ENCODE peak calls at places on chromosome 20, in seven cellular contexts. A is neuronal stem cell, B is colonic mucosa, Z is ovary, E is spleen, L is lung, K is ascending aorta. Q is an unnamed sample.

GRCh38 chr20:2178328-2179232 is 77.0 kb downstream of the STK35 start:
- DNase-seq in A (no peak), B (no peak), Z (no peak), E (no peak), L (no peak), K (no peak), Q (no peak)

GRCh38 chr20:56361888-56362287 is 3.1 kb downstream of the FAM210B start:
- DNase-seq in A (no peak), B (no peak), Z (no peak), E (no peak), L (no peak), K (no peak), Q (no peak)

GRCh38 chr20:58069796-58070663 is 158.4 kb downstream of the ANKRD60 start:
- DNase-seq in A (no peak), B (peak; percentile 6), Z (no peak), E (peak; percentile 32), L (peak; percentile 20), K (peak; percentile 22), Q (peak; percentile 82)

GRCh38 chr20:52179331-52180166 is 12.0 kb downstream of the ZFP64 start:
- DNase-seq in A (no peak), B (no peak), Z (no peak), E (no peak), L (no peak), K (no peak), Q (no peak)

GRCh38 chr20:44064501-44065400 is 122.2 kb downstream of the JPH2 start:
- DNase-seq in A (no peak), B (no peak), Z (no peak), E (no peak), L (no peak), K (no peak), Q (peak; percentile 62)

GRCh38 chr20:52962183-52962582 is 10.0 kb upstream of the TSHZ2 start:
- DNase-seq in A (no peak), B (no peak), Z (no peak), E (no peak), L (no peak), K (no peak), Q (no peak)

GRCh38 chr20:31675828-31676533 is 38.3 kb downstream of the COX4I2 start:
- DNase-seq in A (no peak), B (peak; percentile 40), Z (peak; percentile 35), E (peak; percentile 80), L (peak; percentile 45), K (no peak), Q (no peak)

GRCh38 chr20:10637563-10637962 is 36.2 kb downstream of the JAG1 start:
- DNase-seq in A (peak; percentile 63), B (no peak), Z (no peak), E (no peak), L (no peak), K (peak; percentile 63), Q (no peak)

GRCh38 chr20:63850689-63851547 is 10.4 kb upstream of the ABHD16B start:
- DNase-seq in A (no peak), B (no peak), Z (no peak), E (no peak), L (no peak), K (no peak), Q (no peak)

GRCh38 chr20:62984666-62985065 is 22.1 kb downstream of the BHLHE23 start:
- DNase-seq in A (no peak), B (no peak), Z (no peak), E (no peak), L (no peak), K (no peak), Q (no peak)

GRCh38 chr20:49850463-49851233 is 38.0 kb downstream of the SLC9A8 start:
- DNase-seq in A (no peak), B (no peak), Z (no peak), E (no peak), L (no peak), K (no peak), Q (no peak)

GRCh38 chr20:62819494-62820174 is 2.8 kb downstream of the COL9A3 start:
- DNase-seq in A (no peak), B (no peak), Z (no peak), E (no peak), L (no peak), K (no peak), Q (no peak)

GRCh38 chr20:2168946-2169345 is 67.3 kb downstream of the STK35 start:
- DNase-seq in A (no peak), B (no peak), Z (no peak), E (no peak), L (no peak), K (no peak), Q (peak; percentile 40)

GRCh38 chr20:58174708-58175287 is 53.7 kb downstream of the ANKRD60 start:
- DNase-seq in A (no peak), B (peak; percentile 30), Z (peak; percentile 79), E (no peak), L (no peak), K (peak; percentile 83), Q (no peak)

GRCh38 chr20:38723069-38723981 is 961 bp upstream of the SLC32A1 start:
- DNase-seq in A (no peak), B (no peak), Z (no peak), E (no peak), L (no peak), K (no peak), Q (no peak)

GRCh38 chr20:59483481-59483880 is 120.9 kb upstream of the PHACTR3 start:
- DNase-seq in A (no peak), B (no peak), Z (no peak), E (peak; percentile 51), L (no peak), K (no peak), Q (no peak)

GRCh38 chr20:19577692-19578091 is 180.4 kb upstream of the RIN2 start:
- DNase-seq in A (no peak), B (no peak), Z (no peak), E (no peak), L (no peak), K (no peak), Q (no peak)

GRCh38 chr20:39092733-39093410 is 130.7 kb downstream of the DHX35 start:
- DNase-seq in A (no peak), B (no peak), Z (no peak), E (no peak), L (no peak), K (no peak), Q (no peak)

GRCh38 chr20:3869839-3870634 is 19.1 kb upstream of the PANK2 start:
- DNase-seq in A (no peak), B (no peak), Z (no peak), E (no peak), L (no peak), K (no peak), Q (no peak)

GRCh38 chr20:20237093-20237959 is 130.6 kb upstream of the INSM1 start:
- DNase-seq in A (no peak), B (peak; percentile 42), Z (no peak), E (no peak), L (peak; percentile 43), K (peak; percentile 66), Q (no peak)

GRCh38 chr20:6420336-6420735 is 297.5 kb upstream of the FERMT1 start:
- DNase-seq in A (no peak), B (no peak), Z (no peak), E (no peak), L (no peak), K (no peak), Q (no peak)

GRCh38 chr20:830011-830521 is 3.4 kb upstream of the FAM110A start:
- DNase-seq in A (no peak), B (no peak), Z (no peak), E (no peak), L (no peak), K (peak; percentile 45), Q (peak; percentile 6)

GRCh38 chr20:16528078-16528477 is 45.2 kb downstream of the KIF16B start:
- DNase-seq in A (no peak), B (peak; percentile 85), Z (peak; percentile 65), E (no peak), L (no peak), K (no peak), Q (no peak)

GRCh38 chr20:37007898-37008649 is 56.6 kb upstream of the SAMHD1 start:
- DNase-seq in A (no peak), B (no peak), Z (no peak), E (no peak), L (no peak), K (no peak), Q (no peak)

GRCh38 chr20:37344506-37345338 is 1.2 kb upstream of the SRC start:
- DNase-seq in A (no peak), B (peak; percentile 91), Z (no peak), E (peak; percentile 55), L (peak; percentile 69), K (peak; percentile 51), Q (no peak)

GRCh38 chr20:56187791-56188190 is 60.7 kb upstream of the MC3R start:
- DNase-seq in A (no peak), B (no peak), Z (no peak), E (no peak), L (no peak), K (no peak), Q (no peak)

GRCh38 chr20:51497542-51498467 is 44.7 kb downstream of the NFATC2 start:
- DNase-seq in A (no peak), B (no peak), Z (no peak), E (peak; percentile 80), L (no peak), K (no peak), Q (no peak)

GRCh38 chr20:58666702-58667101 is 15.6 kb downstream of the STX16 start:
- DNase-seq in A (no peak), B (no peak), Z (no peak), E (no peak), L (no peak), K (no peak), Q (no peak)

GRCh38 chr20:53736757-53737403 is 143.2 kb upstream of the ZNF217 start:
- DNase-seq in A (no peak), B (no peak), Z (no peak), E (no peak), L (no peak), K (no peak), Q (no peak)

GRCh38 chr20:53586640-53587039 is 7.0 kb downstream of the ZNF217 start:
- DNase-seq in A (no peak), B (no peak), Z (no peak), E (no peak), L (no peak), K (no peak), Q (no peak)

GRCh38 chr20:17693534-17694001 is 6.2 kb upstream of the BANF2 start:
- DNase-seq in A (no peak), B (no peak), Z (no peak), E (no peak), L (no peak), K (no peak), Q (no peak)
- H3K4me3 ChIP-seq in A (no peak overlapping the region), B (no peak overlapping the region), Z (no peak overlapping the region), E (no peak overlapping the region), L (no peak overlapping the region), K (no peak overlapping the region), Q (no peak overlapping the region)

GRCh38 chr20:33443006-33443511 is 504 bp downstream of the SNTA1 start:
- DNase-seq in A (no peak), B (peak; percentile 29), Z (peak; percentile 71), E (peak; percentile 88), L (no peak), K (peak; percentile 71), Q (no peak)
- H3K4me3 ChIP-seq in A (peak overlapping the region; percentile 59), B (peak overlapping the region; percentile 71), Z (peak overlapping the region; percentile 71), E (peak overlapping the region; percentile 72), L (peak overlapping the region; percentile 72), K (peak overlapping the region; percentile 78), Q (peak overlapping the region; percentile 63)

GRCh38 chr20:35662541-35662940 is 2.2 kb downstream of the CPNE1 start:
- DNase-seq in A (no peak), B (no peak), Z (no peak), E (no peak), L (no peak), K (no peak), Q (no peak)
- H3K4me3 ChIP-seq in A (peak overlapping the region; percentile 91), B (no peak overlapping the region), Z (peak overlapping the region; percentile 86), E (peak overlapping the region; percentile 85), L (no peak overlapping the region), K (peak overlapping the region; percentile 96), Q (peak overlapping the region; percentile 96)

GRCh38 chr20:41027872-41028358 is 707 bp upstream of the TOP1 start:
- DNase-seq in A (no peak), B (no peak), Z (no peak), E (no peak), L (no peak), K (no peak), Q (no peak)
- H3K4me3 ChIP-seq in A (peak overlapping the region; percentile 50), B (peak overlapping the region; percentile 98), Z (peak overlapping the region; percentile 31), E (peak overlapping the region; percentile 89), L (no peak overlapping the region), K (peak overlapping the region; percentile 90), Q (peak overlapping the region; percentile 98)

Q was measured in vagina.